ENCODE peak calls at places on chromosomes 13 and 19, in eight cellular contexts. H is body of pancreas, Y is esophagus squamous epithelium, L is uterus, A is ovary, J is suprapubic skin, P is sigmoid colon, X is Peyer's patch. R is an unnamed sample. For H3K9me3, the result is how much of the 10 kb centered on the place peaks cover.

GRCh38 chr13:65744761-65745160 is 1485.4 kb downstream of the PCDH9 start:
- DNase-seq in H (no peak), Y (no peak), L (no peak), A (no peak), J (no peak), P (no peak), X (no peak), R (no peak)

GRCh38 chr13:108325863-108326262 is 56.3 kb downstream of the TNFSF13B start:
- DNase-seq in H (no peak), Y (no peak), L (no peak), A (no peak), J (no peak), P (no peak), X (no peak), R (no peak)

GRCh38 chr13:75861786-75862185 is 225.7 kb downstream of the LMO7 start:
- DNase-seq in H (no peak), Y (no peak), L (no peak), A (no peak), J (no peak), P (no peak), X (no peak), R (no peak)

GRCh38 chr13:33509642-33510229 is 224.2 kb upstream of the STARD13 start:
- DNase-seq in H (peak), Y (no peak), L (peak), A (no peak), J (peak), P (peak), X (peak), R (no peak)

GRCh38 chr19:14061081-14061749 is 661 bp downstream of the PALM3 start:
- DNase-seq in H (peak), Y (no peak), L (no peak), A (no peak), J (no peak), P (no peak), X (no peak), R (no peak)

GRCh38 chr13:72304121-72304745 is 423.2 kb downstream of the MZT1 start:
- DNase-seq in H (no peak), Y (no peak), L (no peak), A (no peak), J (no peak), P (no peak), X (no peak), R (no peak)

GRCh38 chr13:21225082-21225481 is 48.6 kb downstream of the MRPL57 start:
- DNase-seq in H (no peak), Y (no peak), L (no peak), A (no peak), J (no peak), P (no peak), X (no peak), R (no peak)

GRCh38 chr19:10424011-10424637 is 3.8 kb downstream of the PDE4A start:
- DNase-seq in H (peak), Y (no peak), L (peak), A (peak), J (no peak), P (peak), X (peak), R (peak)

GRCh38 chr13:90686438-90686837 is 661.0 kb upstream of the MIR17HG start:
- DNase-seq in H (no peak), Y (no peak), L (no peak), A (no peak), J (no peak), P (no peak), X (no peak), R (no peak)

GRCh38 chr13:30870049-30870884 is 35.8 kb upstream of the MEDAG start:
- DNase-seq in H (peak), Y (no peak), L (peak), A (peak), J (peak), P (peak), X (peak), R (peak)

GRCh38 chr13:20128459-20128927 is 32.4 kb downstream of the GJA3 start:
- DNase-seq in H (peak), Y (no peak), L (no peak), A (peak), J (peak), P (peak), X (peak), R (peak)

GRCh38 chr13:77449265-77449664 is 86.2 kb upstream of the SCEL start:
- DNase-seq in H (no peak), Y (no peak), L (no peak), A (no peak), J (no peak), P (no peak), X (no peak), R (no peak)

GRCh38 chr19:35959040-35959967 is 23.1 kb downstream of the LRFN3 start:
- DNase-seq in H (no peak), Y (no peak), L (no peak), A (no peak), J (no peak), P (no peak), X (peak), R (peak)

GRCh38 chr13:68173111-68173510 is 943.0 kb upstream of the PCDH9 start:
- DNase-seq in H (no peak), Y (no peak), L (no peak), A (no peak), J (no peak), P (no peak), X (no peak), R (no peak)

GRCh38 chr19:8302734-8303133 is 5.4 kb downstream of the CD320 start:
- DNase-seq in H (peak), Y (no peak), L (no peak), A (no peak), J (peak), P (no peak), X (peak), R (no peak)

DNA sequence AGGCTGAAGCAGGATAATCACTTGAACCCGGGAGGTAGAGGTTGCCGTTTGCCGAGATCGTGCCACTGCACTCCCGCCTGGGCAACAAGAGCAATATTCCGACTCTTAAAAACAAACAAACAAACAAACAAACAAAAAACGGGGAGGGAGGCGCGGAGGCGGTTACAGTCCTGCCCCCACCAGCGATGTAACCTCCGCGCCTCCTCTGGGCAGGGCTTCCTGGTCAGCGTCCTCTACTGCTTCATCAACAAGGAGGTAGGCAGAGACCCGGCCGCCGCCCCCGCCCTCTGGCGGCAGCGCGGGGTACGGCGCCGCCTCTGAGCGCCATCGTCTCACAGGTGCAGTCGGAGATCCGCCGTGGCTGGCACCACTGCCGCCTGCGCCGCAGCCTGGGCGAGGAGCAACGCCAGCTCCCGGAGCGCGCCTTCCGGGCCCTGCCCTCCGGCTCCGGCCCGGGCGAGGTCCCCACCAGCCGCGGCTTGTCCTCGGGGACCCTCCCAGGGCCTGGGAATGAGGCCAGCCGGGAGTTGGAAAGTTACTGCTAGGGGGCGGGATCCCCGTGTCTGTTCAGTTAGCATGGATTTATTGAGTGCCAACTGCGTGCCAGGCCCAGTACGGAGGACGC is 10.2 kb downstream of the SNRPD2 start:
- DNase-seq in H (peak), Y (peak), L (peak), A (peak), J (peak), P (peak), X (peak), R (peak)
- TF ChIP-seq POLR2A in H (peak), Y (no peak), L (no peak), A (no peak), J (no peak), P (no peak), X (peak), R (peak)

GRCh38 chr19:11856568-11857264 is 8.2 kb downstream of the ZNF439 start:
- DNase-seq in H (no peak), Y (no peak), L (no peak), A (no peak), J (no peak), P (no peak), X (peak), R (peak)

GRCh38 chr19:11860721-11861120 is 12.2 kb downstream of the ZNF439 start:
- DNase-seq in H (no peak), Y (no peak), L (no peak), A (no peak), J (no peak), P (no peak), X (no peak), R (no peak)

DNA sequence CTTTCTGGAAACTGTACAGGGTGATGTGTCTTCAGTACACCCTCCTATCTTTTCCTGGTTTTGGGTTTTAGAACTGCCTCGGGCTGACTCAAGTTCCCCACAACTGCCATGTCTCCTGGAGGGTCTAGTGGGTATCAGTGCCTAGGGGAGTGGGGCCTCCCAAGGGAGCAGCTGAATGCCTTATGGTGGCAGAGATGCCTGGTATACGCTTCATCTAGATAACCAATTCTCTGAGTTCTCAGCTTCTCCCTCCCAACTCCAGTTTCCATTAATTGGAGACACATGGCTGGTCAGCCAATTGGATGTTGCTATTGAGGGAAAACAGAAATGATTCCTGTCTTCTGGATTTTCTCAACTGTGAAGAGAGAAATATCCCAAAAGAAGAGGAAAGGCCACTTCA is 12.8 kb downstream of the ZNF439 start:
- DNase-seq in H (no peak), Y (no peak), L (no peak), A (no peak), J (no peak), P (no peak), X (no peak), R (no peak)
- H3K9me3 ChIP-seq in H (under half), Y (under half), L (under half), A (under half), J (under half), P (under half), X (under half), R (under half)

DNA sequence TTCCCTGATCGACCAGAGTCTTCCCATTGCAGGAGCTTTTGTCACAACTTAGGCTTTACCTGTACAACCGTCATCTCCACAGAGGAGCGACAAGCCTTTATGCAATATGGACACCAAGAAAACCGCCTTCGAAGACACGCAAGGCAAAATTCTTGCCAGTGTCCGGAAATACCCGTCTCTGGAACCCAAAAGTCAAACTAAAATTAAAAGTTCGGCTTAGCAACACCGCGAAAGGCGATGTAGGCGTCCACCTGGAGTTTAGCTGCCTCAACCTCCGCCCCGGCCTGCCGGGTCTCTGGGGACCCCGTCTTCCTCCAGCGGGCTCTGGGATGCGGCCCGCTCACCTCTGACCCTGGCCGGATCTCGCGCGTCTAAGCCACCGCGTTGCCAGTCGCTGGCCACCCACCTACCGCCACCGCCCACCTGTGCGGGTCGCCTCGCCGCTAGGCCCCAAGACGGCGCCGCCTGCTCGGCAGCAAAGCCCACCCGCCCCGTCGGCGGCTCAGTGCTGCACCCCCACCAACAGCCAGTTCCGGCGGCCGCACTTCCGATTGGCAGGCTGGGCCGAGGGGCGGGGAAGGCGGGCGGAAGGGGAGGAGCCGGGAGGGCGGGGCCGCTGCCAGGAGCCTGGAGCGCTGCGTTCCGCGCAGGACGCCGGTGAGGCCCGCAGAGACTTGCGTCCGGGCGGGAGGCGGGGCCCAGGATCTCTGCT is at the start of gene SUPT20H:
- DNase-seq in H (peak), Y (peak), L (peak), A (peak), J (peak), P (peak), X (peak), R (peak)
- TF ChIP-seq POLR2A in H (peak), Y (peak), L (peak), A (peak), J (peak), P (peak), X (peak), R (peak)

GRCh38 chr19:11784356-11784755 is 14.0 kb upstream of the ZNF491 start:
- DNase-seq in H (no peak), Y (no peak), L (no peak), A (no peak), J (no peak), P (no peak), X (no peak), R (no peak)

GRCh38 chr19:11783767-11784166 is 14.6 kb upstream of the ZNF491 start:
- DNase-seq in H (no peak), Y (no peak), L (no peak), A (no peak), J (no peak), P (no peak), X (no peak), R (no peak)

GRCh38 chr19:11781295-11782057 is 14.7 kb downstream of the ZNF441 start:
- DNase-seq in H (no peak), Y (no peak), L (no peak), A (no peak), J (no peak), P (no peak), X (no peak), R (no peak)

GRCh38 chr19:11780431-11781020 is 13.7 kb downstream of the ZNF441 start:
- DNase-seq in H (no peak), Y (no peak), L (no peak), A (no peak), J (no peak), P (no peak), X (no peak), R (no peak)
- H3K9me3 ChIP-seq in H (under half), Y (half or more), L (under half), A (under half), J (under half), P (under half), X (under half), R (half or more)

DNA sequence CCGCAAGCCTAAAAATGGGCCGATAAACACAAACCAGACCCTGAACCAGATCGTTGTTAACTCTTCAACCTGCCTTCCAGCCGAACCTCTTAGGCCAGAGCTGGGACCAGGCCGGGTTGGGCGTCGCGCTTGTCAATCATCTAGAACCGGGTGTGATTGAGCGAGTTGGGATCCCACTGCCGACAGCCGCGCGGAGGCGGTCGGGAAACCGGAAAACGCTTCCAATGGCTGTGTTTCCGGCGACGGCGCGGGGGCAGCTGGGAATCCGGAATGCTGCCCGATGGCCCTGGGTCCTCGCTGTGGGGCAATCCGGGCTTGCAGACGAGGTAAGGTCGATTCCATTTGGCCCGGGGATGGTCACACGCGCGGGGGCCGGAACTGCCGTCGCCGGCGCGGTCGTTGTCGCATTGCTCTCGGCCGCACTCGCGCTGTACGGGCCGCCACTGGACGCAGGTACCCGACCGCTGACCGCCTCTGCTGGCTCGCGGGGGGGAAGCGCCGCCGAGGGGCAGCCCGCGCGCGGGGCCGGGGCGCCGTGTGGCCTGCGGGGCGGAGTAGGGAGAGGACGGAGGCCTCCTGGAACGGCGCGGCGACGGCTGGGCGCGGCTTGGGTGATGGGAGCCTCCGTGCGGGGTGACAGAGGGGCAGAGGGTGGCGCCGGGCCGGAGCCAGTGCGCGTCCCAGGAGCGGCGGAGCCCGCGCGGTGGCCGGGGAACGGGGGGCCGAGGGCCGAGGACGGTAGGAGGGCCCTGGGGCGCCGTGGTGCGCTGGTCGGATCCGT is at the start of gene NAXD:
- DNase-seq in H (peak), Y (peak), L (peak), A (peak), J (peak), P (peak), X (peak), R (peak)
- TF ChIP-seq POLR2A in H (peak), Y (peak), L (peak), A (peak), J (peak), P (peak), X (peak), R (peak)

GRCh38 chr19:27906081-27906480 is 1306.9 kb downstream of the UQCRFS1 start:
- DNase-seq in H (no peak), Y (no peak), L (no peak), A (no peak), J (no peak), P (no peak), X (no peak), R (no peak)
- H3K9me3 ChIP-seq in H (under half), Y (under half), L (under half), A (under half), J (under half), P (under half), X (under half), R (under half)

GRCh38 chr19:47651691-47652090 is 42.8 kb downstream of the BICRA start:
- DNase-seq in H (no peak), Y (no peak), L (no peak), A (no peak), J (no peak), P (no peak), X (no peak), R (no peak)

GRCh38 chr19:47650695-47651094 is 41.8 kb downstream of the BICRA start:
- DNase-seq in H (no peak), Y (no peak), L (no peak), A (no peak), J (no peak), P (no peak), X (no peak), R (no peak)

GRCh38 chr19:47652285-47652684 is 43.4 kb downstream of the BICRA start:
- DNase-seq in H (no peak), Y (no peak), L (no peak), A (no peak), J (no peak), P (no peak), X (no peak), R (no peak)

GRCh38 chr19:47651132-47651531 is 42.2 kb downstream of the BICRA start:
- DNase-seq in H (no peak), Y (no peak), L (no peak), A (no peak), J (no peak), P (no peak), X (no peak), R (no peak)

GRCh38 chr19:47653856-47654255 is 44.9 kb downstream of the BICRA start:
- DNase-seq in H (no peak), Y (no peak), L (no peak), A (no peak), J (no peak), P (no peak), X (no peak), R (no peak)
- TF ChIP-seq POLR2A in H (no peak), Y (no peak), L (no peak), A (no peak), J (no peak), P (no peak), X (no peak), R (no peak)

R was measured in transverse colon.